ENCODE peak calls at places on chromosomes 12 and 14, in seven cellular contexts. One of them, this sample, is unnamed.

GRCh38 chr12:66210840-66211239 is 21.8 kb downstream of the IRAK3 start:
- DNase-seq in substantia nigra: no peak
- DNase-seq in retina: no peak
- DNase-seq in amygdala: no peak
- DNase-seq in AG20443: peak
- DNase-seq in stimulated activated CD4-positive, alpha-beta T cell treated with anti-CD3 and anti-CD28 coated beads, TNF-alpha, amount 100 ng/mL, for 24 hours: no peak
- DNase-seq in HTR-8/SVneo: no peak
- DNase-seq in this sample: no peak

GRCh38 chr14:53409289-53409688 is 256.2 kb upstream of the DDHD1 start:
- DNase-seq in AG20443: peak
- DNase-seq in stimulated activated CD4-positive, alpha-beta T cell treated with anti-CD3 and anti-CD28 coated beads, TNF-alpha, amount 100 ng/mL, for 24 hours: no peak
- DNase-seq in substantia nigra: no peak
- DNase-seq in HTR-8/SVneo: no peak
- DNase-seq in retina: no peak
- DNase-seq in amygdala: no peak
- DNase-seq in this sample: no peak

GRCh38 chr12:34287437-34287836 is 265.1 kb downstream of the ALG10 start:
- DNase-seq in amygdala: no peak
- DNase-seq in HTR-8/SVneo: no peak
- DNase-seq in substantia nigra: no peak
- DNase-seq in stimulated activated CD4-positive, alpha-beta T cell treated with anti-CD3 and anti-CD28 coated beads, TNF-alpha, amount 100 ng/mL, for 24 hours: no peak
- DNase-seq in retina: no peak
- DNase-seq in AG20443: no peak
- DNase-seq in this sample: no peak

GRCh38 chr14:101707863-101708620 is 53.5 kb upstream of the PPP2R5C start:
- DNase-seq in amygdala: no peak
- DNase-seq in substantia nigra: no peak
- DNase-seq in retina: no peak
- DNase-seq in AG20443: no peak
- DNase-seq in HTR-8/SVneo: no peak
- DNase-seq in stimulated activated CD4-positive, alpha-beta T cell treated with anti-CD3 and anti-CD28 coated beads, TNF-alpha, amount 100 ng/mL, for 24 hours: no peak
- DNase-seq in this sample: no peak

GRCh38 chr14:60311417-60311816 is 62.4 kb downstream of the PPM1A start:
- DNase-seq in HTR-8/SVneo: no peak
- DNase-seq in retina: no peak
- DNase-seq in substantia nigra: no peak
- DNase-seq in stimulated activated CD4-positive, alpha-beta T cell treated with anti-CD3 and anti-CD28 coated beads, TNF-alpha, amount 100 ng/mL, for 24 hours: no peak
- DNase-seq in AG20443: no peak
- DNase-seq in amygdala: no peak
- DNase-seq in this sample: no peak

GRCh38 chr12:130715150-130715995 is 726 bp downstream of the RIMBP2 start:
- DNase-seq in stimulated activated CD4-positive, alpha-beta T cell treated with anti-CD3 and anti-CD28 coated beads, TNF-alpha, amount 100 ng/mL, for 24 hours: no peak
- DNase-seq in retina: peak
- DNase-seq in substantia nigra: no peak
- DNase-seq in amygdala: no peak
- DNase-seq in HTR-8/SVneo: no peak
- DNase-seq in AG20443: no peak
- DNase-seq in this sample: peak

GRCh38 chr14:21734457-21735074 is 60.9 kb upstream of the OR4E1 start:
- DNase-seq in HTR-8/SVneo: peak
- DNase-seq in retina: no peak
- DNase-seq in substantia nigra: no peak
- DNase-seq in amygdala: no peak
- DNase-seq in stimulated activated CD4-positive, alpha-beta T cell treated with anti-CD3 and anti-CD28 coated beads, TNF-alpha, amount 100 ng/mL, for 24 hours: peak
- DNase-seq in AG20443: no peak
- DNase-seq in this sample: peak

GRCh38 chr12:52022841-52023181 is 16.1 kb downstream of the TAMALIN start:
- DNase-seq in substantia nigra: no peak
- DNase-seq in stimulated activated CD4-positive, alpha-beta T cell treated with anti-CD3 and anti-CD28 coated beads, TNF-alpha, amount 100 ng/mL, for 24 hours: no peak
- DNase-seq in amygdala: no peak
- DNase-seq in AG20443: no peak
- DNase-seq in HTR-8/SVneo: no peak
- DNase-seq in retina: no peak
- DNase-seq in this sample: no peak

GRCh38 chr12:108567974-108568652 is 5.7 kb downstream of the ISCU start:
- DNase-seq in HTR-8/SVneo: no peak
- DNase-seq in retina: no peak
- DNase-seq in substantia nigra: no peak
- DNase-seq in AG20443: no peak
- DNase-seq in amygdala: no peak
- DNase-seq in stimulated activated CD4-positive, alpha-beta T cell treated with anti-CD3 and anti-CD28 coated beads, TNF-alpha, amount 100 ng/mL, for 24 hours: no peak
- DNase-seq in this sample: no peak

GRCh38 chr12:91142184-91142583 is 30.9 kb upstream of the LUM start:
- DNase-seq in amygdala: no peak
- DNase-seq in AG20443: peak
- DNase-seq in stimulated activated CD4-positive, alpha-beta T cell treated with anti-CD3 and anti-CD28 coated beads, TNF-alpha, amount 100 ng/mL, for 24 hours: no peak
- DNase-seq in HTR-8/SVneo: no peak
- DNase-seq in retina: no peak
- DNase-seq in substantia nigra: no peak
- DNase-seq in this sample: peak

GRCh38 chr12:89544027-89544426 is 18.2 kb upstream of the POC1B start:
- DNase-seq in AG20443: no peak
- DNase-seq in substantia nigra: no peak
- DNase-seq in HTR-8/SVneo: no peak
- DNase-seq in stimulated activated CD4-positive, alpha-beta T cell treated with anti-CD3 and anti-CD28 coated beads, TNF-alpha, amount 100 ng/mL, for 24 hours: no peak
- DNase-seq in amygdala: no peak
- DNase-seq in retina: no peak
- DNase-seq in this sample: no peak

GRCh38 chr14:74558655-74559054 is 53.4 kb downstream of the LTBP2 start:
- DNase-seq in retina: no peak
- DNase-seq in stimulated activated CD4-positive, alpha-beta T cell treated with anti-CD3 and anti-CD28 coated beads, TNF-alpha, amount 100 ng/mL, for 24 hours: no peak
- DNase-seq in AG20443: no peak
- DNase-seq in amygdala: no peak
- DNase-seq in substantia nigra: no peak
- DNase-seq in HTR-8/SVneo: no peak
- DNase-seq in this sample: no peak

GRCh38 chr12:124549629-124550028 is 17.8 kb downstream of the NCOR2 start:
- DNase-seq in AG20443: no peak
- DNase-seq in HTR-8/SVneo: no peak
- DNase-seq in amygdala: no peak
- DNase-seq in stimulated activated CD4-positive, alpha-beta T cell treated with anti-CD3 and anti-CD28 coated beads, TNF-alpha, amount 100 ng/mL, for 24 hours: no peak
- DNase-seq in retina: no peak
- DNase-seq in substantia nigra: no peak
- DNase-seq in this sample: no peak

GRCh38 chr14:63759454-63759853 is 31.6 kb upstream of the SGPP1 start:
- DNase-seq in amygdala: no peak
- DNase-seq in retina: no peak
- DNase-seq in HTR-8/SVneo: no peak
- DNase-seq in stimulated activated CD4-positive, alpha-beta T cell treated with anti-CD3 and anti-CD28 coated beads, TNF-alpha, amount 100 ng/mL, for 24 hours: no peak
- DNase-seq in AG20443: peak
- DNase-seq in substantia nigra: no peak
- DNase-seq in this sample: no peak

GRCh38 chr14:32366995-32367394 is 37.9 kb downstream of the AKAP6 start:
- DNase-seq in amygdala: peak
- DNase-seq in stimulated activated CD4-positive, alpha-beta T cell treated with anti-CD3 and anti-CD28 coated beads, TNF-alpha, amount 100 ng/mL, for 24 hours: no peak
- DNase-seq in retina: no peak
- DNase-seq in AG20443: peak
- DNase-seq in HTR-8/SVneo: no peak
- DNase-seq in substantia nigra: peak
- DNase-seq in this sample: peak

GRCh38 chr14:93832665-93833064 is 44.4 kb upstream of the PRIMA1 start:
- DNase-seq in HTR-8/SVneo: no peak
- DNase-seq in AG20443: no peak
- DNase-seq in retina: no peak
- DNase-seq in amygdala: no peak
- DNase-seq in substantia nigra: no peak
- DNase-seq in stimulated activated CD4-positive, alpha-beta T cell treated with anti-CD3 and anti-CD28 coated beads, TNF-alpha, amount 100 ng/mL, for 24 hours: no peak
- DNase-seq in this sample: peak

GRCh38 chr12:15772405-15773018 is 16.7 kb downstream of the EPS8 start:
- DNase-seq in AG20443: no peak
- DNase-seq in HTR-8/SVneo: no peak
- DNase-seq in stimulated activated CD4-positive, alpha-beta T cell treated with anti-CD3 and anti-CD28 coated beads, TNF-alpha, amount 100 ng/mL, for 24 hours: no peak
- DNase-seq in amygdala: no peak
- DNase-seq in substantia nigra: no peak
- DNase-seq in retina: no peak
- DNase-seq in this sample: peak

GRCh38 chr14:23492618-23493272 is 23.2 kb downstream of the NGDN start:
- DNase-seq in stimulated activated CD4-positive, alpha-beta T cell treated with anti-CD3 and anti-CD28 coated beads, TNF-alpha, amount 100 ng/mL, for 24 hours: no peak
- DNase-seq in HTR-8/SVneo: no peak
- DNase-seq in substantia nigra: no peak
- DNase-seq in AG20443: peak
- DNase-seq in amygdala: no peak
- DNase-seq in retina: no peak
- DNase-seq in this sample: no peak

GRCh38 chr14:53929871-53930685 is 26.5 kb downstream of the BMP4 start:
- DNase-seq in HTR-8/SVneo: no peak
- DNase-seq in stimulated activated CD4-positive, alpha-beta T cell treated with anti-CD3 and anti-CD28 coated beads, TNF-alpha, amount 100 ng/mL, for 24 hours: no peak
- DNase-seq in substantia nigra: no peak
- DNase-seq in AG20443: no peak
- DNase-seq in retina: no peak
- DNase-seq in amygdala: no peak
- DNase-seq in this sample: peak

GRCh38 chr14:37599527-37600368 is 4.3 kb downstream of the TTC6 start:
- DNase-seq in stimulated activated CD4-positive, alpha-beta T cell treated with anti-CD3 and anti-CD28 coated beads, TNF-alpha, amount 100 ng/mL, for 24 hours: no peak
- DNase-seq in HTR-8/SVneo: no peak
- DNase-seq in retina: peak
- DNase-seq in substantia nigra: no peak
- DNase-seq in amygdala: no peak
- DNase-seq in AG20443: no peak
- DNase-seq in this sample: peak

GRCh38 chr12:20058068-20058467 is 310.3 kb upstream of the PDE3A start:
- DNase-seq in retina: no peak
- DNase-seq in HTR-8/SVneo: no peak
- DNase-seq in substantia nigra: no peak
- DNase-seq in stimulated activated CD4-positive, alpha-beta T cell treated with anti-CD3 and anti-CD28 coated beads, TNF-alpha, amount 100 ng/mL, for 24 hours: no peak
- DNase-seq in AG20443: no peak
- DNase-seq in amygdala: no peak
- DNase-seq in this sample: peak

GRCh38 chr12:106138279-106138645 is 492 bp downstream of the NUAK1 start:
- DNase-seq in substantia nigra: peak
- DNase-seq in retina: no peak
- DNase-seq in AG20443: no peak
- DNase-seq in HTR-8/SVneo: no peak
- DNase-seq in amygdala: no peak
- DNase-seq in stimulated activated CD4-positive, alpha-beta T cell treated with anti-CD3 and anti-CD28 coated beads, TNF-alpha, amount 100 ng/mL, for 24 hours: no peak
- DNase-seq in this sample: peak

GRCh38 chr14:104969741-104970230 is 8.4 kb downstream of the AHNAK2 start:
- DNase-seq in amygdala: no peak
- DNase-seq in AG20443: no peak
- DNase-seq in substantia nigra: no peak
- DNase-seq in HTR-8/SVneo: no peak
- DNase-seq in stimulated activated CD4-positive, alpha-beta T cell treated with anti-CD3 and anti-CD28 coated beads, TNF-alpha, amount 100 ng/mL, for 24 hours: no peak
- DNase-seq in retina: no peak
- DNase-seq in this sample: no peak

GRCh38 chr12:45388545-45388944 is 172.7 kb downstream of the ANO6 start:
- DNase-seq in AG20443: peak
- DNase-seq in amygdala: no peak
- DNase-seq in retina: no peak
- DNase-seq in substantia nigra: no peak
- DNase-seq in HTR-8/SVneo: peak
- DNase-seq in stimulated activated CD4-positive, alpha-beta T cell treated with anti-CD3 and anti-CD28 coated beads, TNF-alpha, amount 100 ng/mL, for 24 hours: no peak
- DNase-seq in this sample: peak

GRCh38 chr12:10221846-10222245 is 9.2 kb downstream of the GABARAPL1 start:
- DNase-seq in amygdala: no peak
- DNase-seq in stimulated activated CD4-positive, alpha-beta T cell treated with anti-CD3 and anti-CD28 coated beads, TNF-alpha, amount 100 ng/mL, for 24 hours: no peak
- DNase-seq in retina: no peak
- DNase-seq in AG20443: no peak
- DNase-seq in substantia nigra: no peak
- DNase-seq in HTR-8/SVneo: no peak
- DNase-seq in this sample: no peak

GRCh38 chr12:25034676-25035075 is 85.8 kb upstream of the BCAT1 start:
- DNase-seq in HTR-8/SVneo: no peak
- DNase-seq in retina: no peak
- DNase-seq in substantia nigra: no peak
- DNase-seq in stimulated activated CD4-positive, alpha-beta T cell treated with anti-CD3 and anti-CD28 coated beads, TNF-alpha, amount 100 ng/mL, for 24 hours: no peak
- DNase-seq in AG20443: no peak
- DNase-seq in amygdala: no peak
- DNase-seq in this sample: no peak